ENCODE peak calls at places on chromosomes 11 and 22, in seven cellular contexts. M, P, C, U, A, Y and G are unnamed samples.

GRCh38 chr11:86575208-86575855 is 97.1 kb downstream of the ME3 start:
- DNase-seq in A (no peak), P (no peak), M (peak), U (no peak), C (no peak), Y (no peak), G (no peak)

GRCh38 chr11:110295487-110296225 is 758 bp downstream of the RDX start:
- DNase-seq in A (peak), M (peak), U (peak), C (peak), Y (peak), P (peak), G (no peak)

GRCh38 chr11:60985991-60986915 is 14.8 kb downstream of the CD6 start:
- DNase-seq in U (no peak), A (peak), C (no peak), P (no peak), M (no peak), Y (no peak), G (peak)

GRCh38 chr22:29625090-29625825 is 21.8 kb downstream of the NF2 start:
- DNase-seq in M (peak), A (peak), P (peak), C (peak), U (peak), Y (peak), G (no peak)

GRCh38 chr11:65646921-65647701 is 9.2 kb downstream of the SIPA1 start:
- DNase-seq in U (no peak), C (peak), P (no peak), M (peak), A (peak), Y (no peak), G (no peak)

GRCh38 chr11:115469361-115469760 is 34.9 kb downstream of the CADM1 start:
- DNase-seq in M (no peak), A (no peak), U (no peak), P (no peak), C (no peak), Y (no peak), G (no peak)

GRCh38 chr22:45446216-45446615 is 32.7 kb downstream of the RIBC2 start:
- DNase-seq in Y (no peak), P (no peak), U (no peak), A (no peak), M (no peak), C (no peak), G (no peak)

GRCh38 chr11:12668166-12668565 is 6.1 kb upstream of the TEAD1 start:
- DNase-seq in M (no peak), U (no peak), P (no peak), C (no peak), A (no peak), Y (no peak), G (no peak)

GRCh38 chr11:72721689-72722049 is 30.5 kb downstream of the ARAP1 start:
- DNase-seq in M (peak), Y (no peak), U (no peak), A (no peak), P (no peak), C (peak), G (no peak)

GRCh38 chr11:13782395-13783080 is 114.1 kb downstream of the FAR1 start:
- DNase-seq in M (no peak), A (no peak), Y (no peak), C (no peak), U (no peak), P (no peak), G (no peak)

GRCh38 chr11:42170601-42171000 is 711.1 kb upstream of the LRRC4C start:
- DNase-seq in C (no peak), M (no peak), Y (no peak), P (no peak), U (no peak), A (no peak), G (no peak)

GRCh38 chr11:66315498-66315885 is 1.4 kb downstream of the CD248 start:
- DNase-seq in C (no peak), A (no peak), P (no peak), U (no peak), Y (no peak), M (no peak), G (no peak)

GRCh38 chr11:17405232-17406005 is 17.0 kb upstream of the KCNJ11 start:
- DNase-seq in P (no peak), Y (peak), M (peak), U (peak), C (no peak), A (peak), G (peak)

GRCh38 chr11:65118097-65118837 is 766 bp upstream of the ZNHIT2 start:
- DNase-seq in P (no peak), C (no peak), Y (no peak), U (no peak), M (peak), A (no peak), G (no peak)

GRCh38 chr22:50581031-50581949 is 1.4 kb downstream of the CHKB start:
- DNase-seq in A (no peak), Y (no peak), P (no peak), U (no peak), M (no peak), C (peak), G (no peak)

GRCh38 chr22:47296405-47297260 is 534.2 kb downstream of the TBC1D22A start:
- DNase-seq in C (no peak), A (no peak), Y (no peak), U (no peak), M (no peak), P (no peak), G (no peak)

GRCh38 chr22:50089231-50090140 is at the start of gene MOV10L1:
- DNase-seq in P (no peak), C (peak), Y (no peak), U (no peak), M (no peak), A (no peak), G (no peak)

GRCh38 chr11:134640536-134640935 is 228.5 kb upstream of the B3GAT1 start:
- DNase-seq in P (no peak), Y (no peak), C (no peak), A (no peak), U (no peak), M (no peak), G (no peak)

GRCh38 chr11:32615422-32615821 is 31.8 kb downstream of the EIF3M start:
- DNase-seq in Y (no peak), M (no peak), U (no peak), P (no peak), A (peak), C (peak), G (no peak)

GRCh38 chr11:886568-886967 is 24.0 kb downstream of the CHID1 start:
- DNase-seq in C (no peak), M (no peak), Y (no peak), A (no peak), U (no peak), P (no peak), G (no peak)

GRCh38 chr11:79458712-79459111 is 17.9 kb upstream of the TENM4 start:
- DNase-seq in C (no peak), M (no peak), Y (no peak), A (no peak), P (no peak), U (no peak), G (no peak)

GRCh38 chr11:73154178-73154577 is 12.1 kb upstream of the FCHSD2 start:
- DNase-seq in M (no peak), Y (peak), P (peak), U (no peak), C (peak), A (no peak), G (no peak)

GRCh38 chr11:72418834-72419560 is 15.3 kb downstream of the CLPB start:
- DNase-seq in C (no peak), M (no peak), A (peak), U (no peak), P (no peak), Y (no peak), G (no peak)

GRCh38 chr11:70548976-70549375 is 150.6 kb downstream of the CTTN start:
- DNase-seq in C (no peak), Y (no peak), M (no peak), P (no peak), A (no peak), U (no peak), G (no peak)

GRCh38 chr11:75242722-75243600 is 2.4 kb downstream of the TPBGL start:
- DNase-seq in A (no peak), Y (no peak), M (no peak), U (no peak), P (no peak), C (no peak), G (no peak)

GRCh38 chr11:60699282-60699681 is at the start of gene MS4A8:
- DNase-seq in U (no peak), A (no peak), Y (no peak), M (no peak), P (no peak), C (no peak), G (no peak)

GRCh38 chr22:33105501-33105911 is 47.3 kb upstream of the SYN3 start:
- DNase-seq in P (no peak), Y (peak), M (no peak), A (no peak), C (no peak), U (no peak), G (no peak)

GRCh38 chr11:70535191-70535971 is 137.1 kb downstream of the CTTN start:
- DNase-seq in U (no peak), A (no peak), M (no peak), Y (no peak), C (no peak), P (no peak), G (no peak)

GRCh38 chr11:134504146-134504905 is 92.3 kb upstream of the B3GAT1 start:
- DNase-seq in M (no peak), A (no peak), Y (no peak), C (peak), U (no peak), P (no peak), G (no peak)

GRCh38 chr11:62892077-62892922 is 11.6 kb downstream of the SLC3A2 start:
- DNase-seq in C (no peak), U (no peak), A (no peak), P (no peak), M (no peak), Y (no peak), G (no peak)

GRCh38 chr11:12123799-12124198 is 13.4 kb downstream of the MICAL2 start:
- DNase-seq in Y (no peak), C (no peak), U (no peak), A (no peak), M (no peak), P (no peak), G (no peak)

GRCh38 chr11:82790723-82791487 is 57.2 kb upstream of the FAM181B start:
- DNase-seq in U (no peak), A (no peak), P (no peak), C (no peak), Y (peak), M (no peak), G (no peak)

GRCh38 chr22:25172153-25172552 is 27.5 kb upstream of the CRYBB3 start:
- DNase-seq in P (no peak), A (peak), M (no peak), C (no peak), U (no peak), Y (no peak), G (no peak)

GRCh38 chr11:113247231-113247630 is 67.2 kb upstream of the TTC12 start:
- DNase-seq in M (no peak), C (no peak), Y (no peak), A (no peak), P (no peak), U (no peak), G (no peak)

GRCh38 chr11:8063319-8063718 is 17.7 kb upstream of the TUB start:
- DNase-seq in U (peak), M (peak), A (no peak), C (peak), Y (peak), P (no peak), G (no peak)

GRCh38 chr11:70298243-70298915 is 27.9 kb downstream of the PPFIA1 start:
- DNase-seq in U (no peak), C (no peak), Y (no peak), M (no peak), A (no peak), P (no peak), G (no peak)

GRCh38 chr22:26527167-26527566 is 14.9 kb upstream of the TFIP11 start:
- DNase-seq in U (no peak), Y (no peak), P (no peak), M (no peak), C (no peak), A (no peak), G (no peak)

GRCh38 chr22:26529345-26529744 is 17.1 kb upstream of the TFIP11 start:
- DNase-seq in M (peak), A (peak), Y (no peak), P (no peak), U (no peak), C (no peak), G (no peak)

GRCh38 chr22:26526165-26526564 is 13.9 kb upstream of the TFIP11 start:
- DNase-seq in Y (no peak), M (no peak), U (no peak), P (no peak), A (no peak), C (no peak), G (no peak)

GRCh38 chr22:26524870-26525269 is 12.6 kb upstream of the TFIP11 start:
- DNase-seq in C (no peak), P (no peak), Y (no peak), A (no peak), M (no peak), U (no peak), G (no peak)

GRCh38 chr22:26527574-26528465 is 15.5 kb upstream of the TFIP11 start:
- DNase-seq in A (no peak), U (no peak), M (peak), C (no peak), Y (no peak), P (no peak), G (no peak)
- TF ChIP-seq POLR2A in A (no peak), U (no peak), M (no peak), C (no peak), Y (no peak), P (no peak), G (no peak)

GRCh38 chr11:124673333-124674167 is at the start of the genes SIAE and SPA17:
- DNase-seq in Y (peak), P (peak), M (peak), U (peak), A (peak), C (peak), G (peak)
- TF ChIP-seq POLR2A in Y (peak), P (peak), M (no peak), U (no peak), A (peak), C (peak), G (peak)

GRCh38 chr11:57773026-57773598 is 11.5 kb downstream of the CTNND1 start:
- DNase-seq in Y (no peak), A (no peak), C (no peak), P (no peak), U (no peak), M (no peak), G (no peak)
- TF ChIP-seq POLR2A in Y (no peak), A (no peak), C (no peak), P (no peak), U (no peak), M (no peak), G (no peak)

GRCh38 chr22:36239401-36240171 is at the start of gene APOL2:
- DNase-seq in A (peak), M (peak), Y (peak), C (peak), P (peak), U (peak), G (peak)
- TF ChIP-seq POLR2A in A (no peak), M (peak), Y (peak), C (peak), P (peak), U (peak), G (no peak)

GRCh38 chr22:18001040-18001893 is 23.1 kb downstream of the MICAL3 start:
- DNase-seq in U (peak), M (peak), P (peak), A (peak), C (peak), Y (peak), G (peak)
- TF ChIP-seq POLR2A in U (peak), M (peak), P (peak), A (peak), C (peak), Y (peak), G (peak)

DNA sequence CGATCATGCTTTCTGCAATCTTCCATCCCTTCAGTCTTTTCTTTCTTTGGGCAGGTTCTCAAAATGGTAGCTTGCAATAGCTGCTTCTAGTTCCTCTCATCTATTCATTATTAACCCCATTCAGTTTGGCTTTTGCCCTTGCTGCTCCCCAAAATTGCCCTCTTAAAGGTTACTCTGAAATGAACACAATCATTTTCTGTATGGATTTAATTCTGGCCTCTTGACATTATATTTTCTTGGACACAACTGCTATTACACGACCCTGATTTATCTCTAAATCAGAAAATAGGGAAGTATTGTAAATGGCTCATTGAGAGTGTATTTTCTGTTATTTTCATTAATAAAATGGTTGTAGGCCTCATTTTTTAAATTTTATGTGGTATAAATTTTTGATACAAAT is at the start of gene ANGPTL5:
- DNase-seq in U (no peak), M (no peak), P (no peak), Y (no peak), C (no peak), A (no peak), G (no peak)
- TF ChIP-seq POLR2A in U (no peak), M (no peak), P (no peak), Y (no peak), C (no peak), A (no peak), G (no peak)

GRCh38 chr11:69034123-69034522 is 14.6 kb upstream of the TPCN2 start:
- DNase-seq in U (no peak), Y (no peak), P (no peak), A (no peak), M (no peak), C (no peak), G (no peak)
- TF ChIP-seq POLR2A in U (no peak), Y (no peak), P (no peak), A (no peak), M (no peak), C (no peak), G (no peak)